ENCODE peak calls at places on chromosomes 13 and 19, in ten cellular contexts. M is A549, E is OCI-LY7, C is aorta, Y is GM12878, H is K562, F is GM23248, R is endothelial cell of umbilical vein, A is cardiac muscle cell, K is suprapubic skin. Z is an unnamed sample.

GRCh38 chr13:27997904-27998522 is 9.5 kb upstream of the URAD start:
- DNase-seq in M (peak; percentile 12), E (peak; percentile 66), C (peak; percentile 59), Y (no peak), H (peak; percentile 34), F (peak; percentile 71), R (peak; percentile 39), A (peak; percentile 52), K (no peak), Z (peak; percentile 59)

GRCh38 chr19:15464394-15465385 is at the start of gene RASAL3:
- DNase-seq in M (no peak), E (peak; percentile 68), C (peak; percentile 63), Y (peak; percentile 51), H (no peak), F (no peak), R (no peak), A (peak; percentile 46), K (no peak), Z (no peak)

GRCh38 chr13:92602560-92602959 is 624.0 kb upstream of the GPC6 start:
- DNase-seq in M (no peak), E (no peak), C (no peak), Y (no peak), H (no peak), F (no peak), R (no peak), A (peak; percentile 41), K (no peak), Z (no peak)

GRCh38 chr19:43799502-43800142 is 2.6 kb downstream of the LYPD5 start:
- DNase-seq in M (no peak), E (no peak), C (no peak), Y (no peak), H (no peak), F (no peak), R (no peak), A (no peak), K (no peak), Z (no peak)

GRCh38 chr13:47929156-47929555 is 71.9 kb downstream of the SUCLA2 start:
- DNase-seq in M (no peak), E (no peak), C (no peak), Y (no peak), H (no peak), F (peak; percentile 67), R (no peak), A (no peak), K (no peak), Z (no peak)

GRCh38 chr19:41734585-41734984 is 20.7 kb upstream of the CEACAM6 start:
- DNase-seq in M (no peak), E (no peak), C (no peak), Y (no peak), H (no peak), F (no peak), R (no peak), A (no peak), K (no peak), Z (no peak)

GRCh38 chr13:89497658-89498057 is 1826.5 kb downstream of the SLITRK5 start:
- DNase-seq in M (no peak), E (no peak), C (no peak), Y (no peak), H (no peak), F (no peak), R (no peak), A (no peak), K (no peak), Z (no peak)

GRCh38 chr13:95710313-95710712 is 33.4 kb downstream of the DNAJC3 start:
- DNase-seq in M (no peak), E (no peak), C (no peak), Y (no peak), H (no peak), F (peak; percentile 70), R (peak; percentile 33), A (peak; percentile 61), K (no peak), Z (no peak)

GRCh38 chr19:13795595-13796300 is 505 bp downstream of the ZSWIM4 start:
- DNase-seq in M (peak; percentile 20), E (no peak), C (no peak), Y (no peak), H (peak; percentile 33), F (peak; percentile 51), R (peak; percentile 25), A (peak; percentile 25), K (no peak), Z (no peak)

GRCh38 chr13:23610187-23610576 is 40.0 kb downstream of the TNFRSF19 start:
- DNase-seq in M (no peak), E (no peak), C (no peak), Y (no peak), H (no peak), F (peak; percentile 51), R (no peak), A (no peak), K (no peak), Z (no peak)

GRCh38 chr19:33678796-33679195 is 57.0 kb downstream of the CHST8 start:
- DNase-seq in M (no peak), E (no peak), C (no peak), Y (no peak), H (no peak), F (no peak), R (no peak), A (no peak), K (peak; percentile 22), Z (no peak)

GRCh38 chr13:78806457-78806856 is 147.5 kb upstream of the OBI1 start:
- DNase-seq in M (peak; percentile 1), E (no peak), C (no peak), Y (no peak), H (no peak), F (peak; percentile 28), R (peak; percentile 11), A (peak; percentile 1), K (no peak), Z (no peak)

GRCh38 chr19:41427647-41428480 is 690 bp upstream of the B3GNT8 start:
- DNase-seq in M (no peak), E (no peak), C (no peak), Y (no peak), H (peak; percentile 61), F (peak; percentile 60), R (peak; percentile 28), A (peak; percentile 35), K (peak; percentile 76), Z (no peak)

DNA sequence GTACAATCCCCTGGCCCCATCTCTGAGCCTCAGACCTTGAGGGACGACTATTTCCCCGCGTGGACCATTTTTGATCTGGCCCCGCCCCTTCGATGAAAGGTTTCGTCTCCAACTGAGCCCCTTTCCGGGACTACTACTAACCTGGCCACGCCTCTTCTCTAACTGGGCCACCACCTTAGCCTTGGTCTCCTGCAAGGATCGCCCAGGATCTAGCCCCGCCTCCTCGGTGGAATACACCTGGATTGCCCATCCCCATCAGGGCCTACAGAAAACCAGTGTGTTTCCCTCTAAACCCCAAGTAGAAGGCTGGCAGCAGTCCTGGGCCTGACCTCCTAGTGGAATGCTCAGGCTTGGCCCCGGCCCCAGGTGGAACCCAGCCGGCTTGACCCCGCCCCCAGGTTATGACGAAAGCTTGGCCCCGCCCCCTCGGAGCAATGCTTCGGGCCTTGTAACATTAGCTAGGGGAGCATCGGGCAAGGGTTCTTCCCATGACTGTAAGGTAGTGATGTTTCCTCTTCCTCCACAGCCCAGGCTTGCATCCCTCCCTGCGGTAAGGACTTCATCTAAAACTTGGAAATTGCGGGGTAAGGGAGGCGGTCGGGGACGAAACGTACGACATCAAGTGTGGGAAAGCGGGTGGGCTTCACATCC is 9.1 kb downstream of the SPACA6 start:
- DNase-seq in M (peak; percentile 74), E (peak; percentile 45), C (peak; percentile 84), Y (no peak), H (peak; percentile 93), F (peak; percentile 84), R (peak; percentile 29), A (peak; percentile 79), K (peak; percentile 93), Z (no peak)
- H3K4me3 ChIP-seq in M (no peak overlapping the region), E (no peak overlapping the region), C (no peak overlapping the region), Y (no peak overlapping the region), H (peak overlapping the region; percentile 74), F (no peak overlapping the region), R (no peak overlapping the region), A (no peak overlapping the region), K (peak overlapping the region; percentile 66), Z (no peak overlapping the region)

GRCh38 chr13:30172593-30173300 is 134.6 kb downstream of the KATNAL1 start:
- DNase-seq in M (no peak), E (no peak), C (no peak), Y (no peak), H (no peak), F (peak; percentile 42), R (no peak), A (no peak), K (peak; percentile 39), Z (no peak)
- H3K9me3 ChIP-seq in M (no peaks in the 10 kb centered on the region), E (no peaks in the 10 kb centered on the region), C (no peaks in the 10 kb centered on the region), Y (no peaks in the 10 kb centered on the region), H (no peaks in the 10 kb centered on the region), F (no peaks in the 10 kb centered on the region), R (no peaks in the 10 kb centered on the region), A (no peaks in the 10 kb centered on the region), K (no peaks in the 10 kb centered on the region), Z (no peaks in the 10 kb centered on the region)

GRCh38 chr13:40666905-40667621 is 622 bp upstream of the FOXO1 start:
- DNase-seq in M (peak; percentile 19), E (peak; percentile 58), C (peak; percentile 77), Y (no peak), H (no peak), F (peak; percentile 77), R (no peak), A (no peak), K (peak; percentile 86), Z (peak; percentile 76)

GRCh38 chr13:40668335-40668734 is 1.9 kb upstream of the FOXO1 start:
- DNase-seq in M (peak; percentile 66), E (peak; percentile 84), C (peak; percentile 58), Y (no peak), H (peak; percentile 57), F (peak; percentile 57), R (peak; percentile 45), A (peak; percentile 41), K (peak; percentile 86), Z (no peak)

GRCh38 chr13:40666058-40666904 is at the start of gene FOXO1:
- DNase-seq in M (peak; percentile 89), E (peak; percentile 93), C (peak; percentile 93), Y (no peak), H (peak; percentile 98), F (peak; percentile 92), R (peak; percentile 79), A (peak; percentile 94), K (peak; percentile 89), Z (peak; percentile 87)

GRCh38 chr13:40665754-40666057 is 735 bp downstream of the FOXO1 start:
- DNase-seq in M (peak; percentile 13), E (peak; percentile 68), C (no peak), Y (no peak), H (peak; percentile 18), F (peak; percentile 58), R (no peak), A (no peak), K (no peak), Z (no peak)

DNA sequence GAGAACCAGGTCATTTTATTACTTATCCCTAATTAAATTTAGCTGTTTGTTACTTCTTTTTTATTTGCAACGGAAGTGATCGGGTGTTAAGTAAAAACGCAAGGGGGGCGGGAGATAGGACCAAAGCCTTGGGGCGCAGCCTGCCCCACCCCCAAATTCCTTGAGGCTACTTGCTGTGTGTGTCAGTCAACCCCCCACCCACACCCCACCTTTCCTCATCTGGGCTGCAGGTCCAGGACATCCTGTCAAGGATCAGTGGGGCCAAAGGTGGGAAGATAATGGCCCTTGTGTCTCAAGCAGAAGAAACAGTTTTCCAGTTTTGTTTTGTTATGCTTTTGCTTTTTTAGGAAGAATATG is 1.2 kb upstream of the FOXO1 start:
- DNase-seq in M (no peak), E (no peak), C (no peak), Y (no peak), H (no peak), F (no peak), R (peak; percentile 35), A (no peak), K (peak; percentile 73), Z (no peak)
- H3K4me3 ChIP-seq in M (peak overlapping the region; percentile 95), E (peak overlapping the region; percentile 91), C (peak overlapping the region; percentile 81), Y (peak overlapping the region; percentile 92), H (peak overlapping the region; percentile 49), F (peak overlapping the region; percentile 76), R (peak overlapping the region; percentile 95), A (peak overlapping the region; percentile 93), K (peak overlapping the region; percentile 100), Z (peak overlapping the region; percentile 84)

GRCh38 chr19:55106591-55106990 is 10.8 kb downstream of the PPP1R12C start:
- DNase-seq in M (no peak), E (no peak), C (no peak), Y (no peak), H (no peak), F (no peak), R (no peak), A (no peak), K (no peak), Z (no peak)
- H3K9me3 ChIP-seq in M (peaks cover 10% of the 10 kb centered on the region), E (no peaks in the 10 kb centered on the region), C (no peaks in the 10 kb centered on the region), Y (no peaks in the 10 kb centered on the region), H (no peaks in the 10 kb centered on the region), F (no peaks in the 10 kb centered on the region), R (no peaks in the 10 kb centered on the region), A (no peaks in the 10 kb centered on the region), K (no peaks in the 10 kb centered on the region), Z (no peaks in the 10 kb centered on the region)